ENCODE peak calls at places on chromosomes 13 and 19, in four cellular contexts. One of them, this sample, is unnamed.
A peak's percentile ranks its signal among the peaks of the same experiment; 100 is the strongest.

GRCh38 chr19:18364826-18365528 is 21.0 kb upstream of the GDF15 start:
- DNase-seq in H9: no peak
- DNase-seq in H1: no peak
- DNase-seq in neuronal stem cell: no peak
- DNase-seq in this sample: peak; percentile 100

GRCh38 chr19:1264801-1265610 is 4.1 kb upstream of the CIRBP start:
- DNase-seq in H9: peak; percentile 91
- DNase-seq in H1: peak; percentile 81
- DNase-seq in neuronal stem cell: no peak
- DNase-seq in this sample: peak; percentile 88

GRCh38 chr19:35346193-35347052 is 1.3 kb upstream of the FFAR1 start:
- DNase-seq in H9: peak; percentile 19
- DNase-seq in H1: peak; percentile 31
- DNase-seq in neuronal stem cell: no peak
- DNase-seq in this sample: no peak

GRCh38 chr13:34419025-34419424 is 523.0 kb upstream of the NBEA start:
- DNase-seq in H9: no peak
- DNase-seq in H1: no peak
- DNase-seq in neuronal stem cell: no peak
- DNase-seq in this sample: no peak

GRCh38 chr19:4144666-4145261 is 8.7 kb upstream of the CREB3L3 start:
- DNase-seq in H9: no peak
- DNase-seq in H1: no peak
- DNase-seq in neuronal stem cell: no peak
- DNase-seq in this sample: peak; percentile 43

GRCh38 chr13:106566682-106567420 is 1.1 kb downstream of the ARGLU1 start:
- DNase-seq in H9: peak; percentile 56
- DNase-seq in H1: no peak
- DNase-seq in neuronal stem cell: no peak
- DNase-seq in this sample: peak; percentile 62

GRCh38 chr19:45280471-45280961 is 29.4 kb downstream of the MARK4 start:
- DNase-seq in H9: no peak
- DNase-seq in H1: no peak
- DNase-seq in neuronal stem cell: no peak
- DNase-seq in this sample: no peak

GRCh38 chr19:48461982-48462655 is 6.7 kb downstream of the KCNJ14 start:
- DNase-seq in H9: peak; percentile 93
- DNase-seq in H1: peak; percentile 88
- DNase-seq in neuronal stem cell: no peak
- DNase-seq in this sample: no peak

GRCh38 chr13:98300956-98301641 is 124.0 kb upstream of the RNF113B start:
- DNase-seq in H9: no peak
- DNase-seq in H1: no peak
- DNase-seq in neuronal stem cell: no peak
- DNase-seq in this sample: peak; percentile 82

GRCh38 chr19:36805364-36805763 is 32.8 kb upstream of the ZNF850 start:
- DNase-seq in H9: no peak
- DNase-seq in H1: no peak
- DNase-seq in neuronal stem cell: no peak
- DNase-seq in this sample: no peak

GRCh38 chr13:96762876-96763275 is 231.4 kb downstream of the OXGR1 start:
- DNase-seq in H9: no peak
- DNase-seq in H1: no peak
- DNase-seq in neuronal stem cell: no peak
- DNase-seq in this sample: no peak

GRCh38 chr13:107867701-107868661 is 347.4 kb downstream of the LIG4 start:
- DNase-seq in H9: peak; percentile 66
- DNase-seq in H1: peak; percentile 81
- DNase-seq in neuronal stem cell: peak; percentile 66
- DNase-seq in this sample: peak; percentile 57

GRCh38 chr19:46859637-46860124 is 1.1 kb upstream of the ARHGAP35 start:
- DNase-seq in H9: no peak
- DNase-seq in H1: no peak
- DNase-seq in neuronal stem cell: no peak
- DNase-seq in this sample: peak; percentile 55

GRCh38 chr19:55601127-55601526 is 1.0 kb downstream of the ZNF524 start:
- DNase-seq in H9: no peak
- DNase-seq in H1: no peak
- DNase-seq in neuronal stem cell: no peak
- DNase-seq in this sample: no peak

GRCh38 chr13:51518847-51519246 is 65.4 kb upstream of the WDFY2 start:
- DNase-seq in H9: no peak
- DNase-seq in H1: no peak
- DNase-seq in neuronal stem cell: no peak
- DNase-seq in this sample: peak; percentile 40

GRCh38 chr19:31125071-31125470 is 224.2 kb downstream of the TSHZ3 start:
- DNase-seq in H9: no peak
- DNase-seq in H1: no peak
- DNase-seq in neuronal stem cell: no peak
- DNase-seq in this sample: no peak

GRCh38 chr13:21849323-21849722 is 178.4 kb downstream of the FGF9 start:
- DNase-seq in H9: peak; percentile 45
- DNase-seq in H1: no peak
- DNase-seq in neuronal stem cell: no peak
- DNase-seq in this sample: peak; percentile 43

GRCh38 chr13:23993439-23993980 is 96.2 kb upstream of the C1QTNF9B start:
- DNase-seq in H9: no peak
- DNase-seq in H1: no peak
- DNase-seq in neuronal stem cell: no peak
- DNase-seq in this sample: peak; percentile 93

DNA sequence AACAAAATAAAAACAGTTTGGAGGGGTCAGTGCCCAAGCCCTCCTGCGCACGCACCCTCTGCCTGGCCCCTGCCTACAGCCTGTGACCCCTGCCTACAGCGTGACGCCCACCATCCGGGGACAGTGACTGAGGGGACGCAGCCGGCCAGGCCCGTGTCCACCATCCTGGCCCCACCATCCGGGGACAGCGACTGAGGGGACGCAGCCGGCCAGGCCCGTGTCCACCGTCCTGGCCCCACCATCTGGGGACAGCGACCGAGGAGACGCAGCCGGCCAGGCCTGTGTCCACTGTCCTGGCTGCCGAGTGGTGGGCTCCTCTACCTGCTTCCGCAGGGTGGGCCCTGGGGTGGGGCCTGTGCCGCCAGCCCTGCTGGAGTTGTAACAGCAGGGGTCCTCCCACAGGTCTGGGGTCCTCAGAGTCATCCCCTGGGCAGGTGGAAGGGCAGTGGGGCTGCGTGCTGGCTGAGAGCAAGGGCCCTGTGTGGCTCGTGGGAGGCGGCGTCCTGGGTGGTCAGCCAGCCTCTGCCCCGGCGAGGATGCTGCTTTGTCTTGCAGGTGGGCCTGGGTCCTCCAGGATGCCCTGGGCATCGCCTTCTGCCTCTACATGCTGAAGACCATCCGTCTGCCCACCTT is 14.3 kb downstream of the SPPL2B start:
- DNase-seq in H9: no peak
- DNase-seq in H1: no peak
- DNase-seq in neuronal stem cell: no peak
- DNase-seq in this sample: no peak
- H3K14ac ChIP-seq in H9: no peak overlapping the region
- H3K14ac ChIP-seq in H1: no peak overlapping the region
- H3K14ac ChIP-seq in neuronal stem cell: peak overlapping the region; percentile 56
- H3K14ac ChIP-seq in this sample: no peak overlapping the region

GRCh38 chr19:19600793-19601346 is 17.6 kb downstream of the PBX4 start:
- DNase-seq in H9: no peak
- DNase-seq in H1: no peak
- DNase-seq in neuronal stem cell: no peak
- DNase-seq in this sample: no peak
- H3K4me2 ChIP-seq in H9: no peak overlapping the region
- H3K4me2 ChIP-seq in H1: no peak overlapping the region
- H3K4me2 ChIP-seq in neuronal stem cell: no peak overlapping the region
- H3K4me2 ChIP-seq in this sample: no peak overlapping the region

GRCh38 chr13:110345701-110346100 is 38.6 kb downstream of the COL4A2 start:
- DNase-seq in H9: no peak
- DNase-seq in H1: no peak
- DNase-seq in neuronal stem cell: no peak
- DNase-seq in this sample: no peak

GRCh38 chr13:110346661-110347067 is 39.6 kb downstream of the COL4A2 start:
- DNase-seq in H9: no peak
- DNase-seq in H1: no peak
- DNase-seq in neuronal stem cell: no peak
- DNase-seq in this sample: no peak

GRCh38 chr13:110347088-110347487 is 40.0 kb downstream of the COL4A2 start:
- DNase-seq in H9: no peak
- DNase-seq in H1: no peak
- DNase-seq in neuronal stem cell: no peak
- DNase-seq in this sample: no peak

GRCh38 chr13:110344320-110344719 is 37.2 kb downstream of the COL4A2 start:
- DNase-seq in H9: no peak
- DNase-seq in H1: no peak
- DNase-seq in neuronal stem cell: no peak
- DNase-seq in this sample: no peak

GRCh38 chr13:110345266-110345665 is 38.2 kb downstream of the COL4A2 start:
- DNase-seq in H9: no peak
- DNase-seq in H1: no peak
- DNase-seq in neuronal stem cell: no peak
- DNase-seq in this sample: no peak
- H3K14ac ChIP-seq in H9: no peak overlapping the region
- H3K14ac ChIP-seq in H1: no peak overlapping the region
- H3K14ac ChIP-seq in neuronal stem cell: no peak overlapping the region
- H3K14ac ChIP-seq in this sample: no peak overlapping the region

DNA sequence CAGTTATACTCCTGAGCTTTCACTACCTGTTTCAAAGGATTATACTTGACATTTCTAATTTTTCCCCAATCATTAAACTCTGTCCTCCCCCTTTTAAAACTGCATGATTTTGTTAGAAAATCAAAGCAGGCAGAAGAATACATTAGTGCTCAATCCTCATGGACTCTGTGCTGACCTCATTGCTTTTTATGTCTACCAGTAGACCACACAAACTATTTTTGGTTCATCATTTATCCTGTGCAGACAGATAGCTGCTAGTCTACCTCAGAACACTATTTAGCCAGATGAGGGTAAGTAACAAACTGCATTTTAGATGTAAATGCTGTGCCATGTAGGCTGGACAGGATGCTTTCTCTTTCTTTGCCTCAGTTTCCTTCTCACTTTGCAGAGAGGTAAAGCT is 235.9 kb downstream of the DCT start:
- DNase-seq in H9: no peak
- DNase-seq in H1: no peak
- DNase-seq in neuronal stem cell: no peak
- DNase-seq in this sample: no peak
- H3K4me2 ChIP-seq in H9: no peak overlapping the region
- H3K4me2 ChIP-seq in H1: no peak overlapping the region
- H3K4me2 ChIP-seq in neuronal stem cell: no peak overlapping the region
- H3K4me2 ChIP-seq in this sample: no peak overlapping the region

DNA sequence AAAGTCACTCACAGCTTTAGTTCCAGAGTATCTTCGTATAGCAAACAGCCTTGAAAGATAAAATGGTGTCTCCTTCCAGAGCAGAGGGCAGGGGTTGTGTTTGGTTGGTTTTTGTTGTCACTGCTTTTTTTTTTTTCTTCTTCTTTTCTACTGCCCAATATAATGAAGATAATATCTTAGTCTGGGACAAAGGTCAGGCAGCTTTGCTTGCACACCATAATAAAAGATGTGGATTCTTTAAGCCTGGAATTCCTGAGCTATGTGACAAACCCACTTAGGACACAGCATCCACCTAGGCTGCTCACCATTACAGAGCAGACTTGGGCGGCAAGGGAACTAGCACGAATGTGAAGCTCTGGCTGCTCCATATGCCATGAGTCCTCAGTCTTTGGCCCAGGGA is 165.6 kb upstream of the MIR17HG start:
- DNase-seq in H9: no peak
- DNase-seq in H1: no peak
- DNase-seq in neuronal stem cell: no peak
- DNase-seq in this sample: no peak
- H3K14ac ChIP-seq in H9: no peak overlapping the region
- H3K14ac ChIP-seq in H1: no peak overlapping the region
- H3K14ac ChIP-seq in neuronal stem cell: no peak overlapping the region
- H3K14ac ChIP-seq in this sample: no peak overlapping the region

This sample was measured in IMR-90.